ENCODE peak calls at places on chromosomes 3 and 15, in four cellular contexts. One of them, this sample, is unnamed.
A peak's percentile ranks its signal among the peaks of the same experiment; 100 is the strongest.

GRCh38 chr15:58805095-58805494 is 34.0 kb downstream of the MINDY2 start:
- DNase-seq in A673: no peak
- DNase-seq in IMR-90: peak; percentile 23
- DNase-seq in AG10803: peak; percentile 13
- DNase-seq in this sample: no peak

GRCh38 chr15:44798815-44799214 is 62.5 kb downstream of the TRIM69 start:
- DNase-seq in IMR-90: no peak
- DNase-seq in A673: peak; percentile 78
- DNase-seq in AG10803: no peak
- DNase-seq in this sample: peak; percentile 17

GRCh38 chr15:42166225-42166940 is 9.9 kb upstream of the PLA2G4F start:
- DNase-seq in IMR-90: no peak
- DNase-seq in AG10803: no peak
- DNase-seq in A673: no peak
- DNase-seq in this sample: no peak

GRCh38 chr15:47963265-47963664 is 157.5 kb upstream of the SLC24A5 start:
- DNase-seq in AG10803: no peak
- DNase-seq in IMR-90: no peak
- DNase-seq in A673: no peak
- DNase-seq in this sample: no peak

GRCh38 chr3:105793040-105793439 is 75.8 kb downstream of the CBLB start:
- DNase-seq in IMR-90: no peak
- DNase-seq in A673: no peak
- DNase-seq in AG10803: no peak
- DNase-seq in this sample: no peak

GRCh38 chr3:193702967-193703366 is 110.0 kb downstream of the OPA1 start:
- DNase-seq in IMR-90: peak; percentile 65
- DNase-seq in A673: no peak
- DNase-seq in AG10803: peak; percentile 67
- DNase-seq in this sample: no peak

GRCh38 chr3:65785065-65785645 is 253.6 kb downstream of the MAGI1 start:
- DNase-seq in A673: peak; percentile 75
- DNase-seq in IMR-90: peak; percentile 80
- DNase-seq in AG10803: peak; percentile 73
- DNase-seq in this sample: peak; percentile 46

GRCh38 chr15:90560229-90560771 is 30.6 kb downstream of the CRTC3 start:
- DNase-seq in AG10803: peak; percentile 99
- DNase-seq in A673: peak; percentile 62
- DNase-seq in IMR-90: peak; percentile 96
- DNase-seq in this sample: no peak

GRCh38 chr15:30990036-30990435 is 1.4 kb downstream of the MTMR10 start:
- DNase-seq in IMR-90: no peak
- DNase-seq in A673: peak; percentile 32
- DNase-seq in AG10803: no peak
- DNase-seq in this sample: peak; percentile 15

GRCh38 chr15:96789999-96790398 is 459.5 kb downstream of the NR2F2 start:
- DNase-seq in A673: no peak
- DNase-seq in AG10803: no peak
- DNase-seq in IMR-90: no peak
- DNase-seq in this sample: no peak

GRCh38 chr3:157588386-157589060 is 85.3 kb upstream of the VEPH1 start:
- DNase-seq in IMR-90: no peak
- DNase-seq in A673: no peak
- DNase-seq in AG10803: no peak
- DNase-seq in this sample: no peak

GRCh38 chr3:140472621-140473020 is 205.2 kb upstream of the TRIM42 start:
- DNase-seq in AG10803: no peak
- DNase-seq in IMR-90: no peak
- DNase-seq in A673: no peak
- DNase-seq in this sample: no peak

GRCh38 chr3:180049391-180049790 is 12.7 kb upstream of the PEX5L start:
- DNase-seq in A673: no peak
- DNase-seq in AG10803: no peak
- DNase-seq in IMR-90: no peak
- DNase-seq in this sample: no peak

GRCh38 chr15:83206387-83206970 is 1.1 kb downstream of the HDGFL3 start:
- DNase-seq in A673: peak; percentile 17
- DNase-seq in IMR-90: no peak
- DNase-seq in AG10803: no peak
- DNase-seq in this sample: no peak

GRCh38 chr3:114899186-114899931 is 247.7 kb downstream of the ZBTB20 start:
- DNase-seq in A673: no peak
- DNase-seq in IMR-90: no peak
- DNase-seq in AG10803: no peak
- DNase-seq in this sample: no peak

GRCh38 chr3:38028621-38029361 is 651 bp downstream of the PLCD1 start:
- DNase-seq in A673: no peak
- DNase-seq in AG10803: no peak
- DNase-seq in IMR-90: no peak
- DNase-seq in this sample: no peak

GRCh38 chr3:158992466-158992865 is 190.6 kb downstream of the MFSD1 start:
- DNase-seq in A673: no peak
- DNase-seq in IMR-90: no peak
- DNase-seq in AG10803: no peak
- DNase-seq in this sample: no peak

GRCh38 chr3:53238881-53239280 is 16.9 kb downstream of the TKT start:
- DNase-seq in IMR-90: no peak
- DNase-seq in AG10803: no peak
- DNase-seq in A673: no peak
- DNase-seq in this sample: no peak

GRCh38 chr15:77614251-77614806 is 18.4 kb downstream of the LINGO1 start:
- DNase-seq in A673: no peak
- DNase-seq in IMR-90: no peak
- DNase-seq in AG10803: no peak
- DNase-seq in this sample: no peak

GRCh38 chr15:72155021-72155621 is 36.9 kb downstream of the SENP8 start:
- DNase-seq in A673: peak; percentile 54
- DNase-seq in AG10803: peak; percentile 37
- DNase-seq in IMR-90: peak; percentile 6
- DNase-seq in this sample: no peak

GRCh38 chr3:183829466-183829865 is 4.1 kb upstream of the MAP6D1 start:
- DNase-seq in AG10803: no peak
- DNase-seq in A673: no peak
- DNase-seq in IMR-90: no peak
- DNase-seq in this sample: no peak

GRCh38 chr3:149600619-149601018 is 57.2 kb downstream of the WWTR1 start:
- DNase-seq in IMR-90: no peak
- DNase-seq in A673: peak; percentile 87
- DNase-seq in AG10803: no peak
- DNase-seq in this sample: no peak

GRCh38 chr3:113685124-113685523 is 11.3 kb downstream of the USF3 start:
- DNase-seq in IMR-90: no peak
- DNase-seq in A673: no peak
- DNase-seq in AG10803: no peak
- DNase-seq in this sample: no peak

GRCh38 chr3:31680072-31680870 is 147.5 kb downstream of the STT3B start:
- DNase-seq in AG10803: no peak
- DNase-seq in IMR-90: no peak
- DNase-seq in A673: no peak
- DNase-seq in this sample: no peak

GRCh38 chr3:88219138-88219792 is 69.5 kb downstream of the C3orf38 start:
- DNase-seq in AG10803: peak; percentile 59
- DNase-seq in IMR-90: peak; percentile 49
- DNase-seq in A673: peak; percentile 92
- DNase-seq in this sample: peak; percentile 57

GRCh38 chr15:59567369-59567768 is 44.2 kb upstream of the GCNT3 start:
- DNase-seq in IMR-90: no peak
- DNase-seq in A673: no peak
- DNase-seq in AG10803: no peak
- DNase-seq in this sample: no peak

GRCh38 chr3:69161587-69162196 is 39.3 kb upstream of the LMOD3 start:
- DNase-seq in AG10803: peak; percentile 43
- DNase-seq in A673: peak; percentile 32
- DNase-seq in IMR-90: peak; percentile 53
- DNase-seq in this sample: no peak

GRCh38 chr3:194298331-194299227 is 52.5 kb downstream of the CPN2 start:
- DNase-seq in IMR-90: no peak
- DNase-seq in AG10803: no peak
- DNase-seq in A673: no peak
- DNase-seq in this sample: no peak

GRCh38 chr3:62918752-62919151 is 43.5 kb upstream of the CADPS start:
- DNase-seq in IMR-90: no peak
- DNase-seq in A673: no peak
- DNase-seq in AG10803: no peak
- DNase-seq in this sample: no peak

GRCh38 chr15:101258238-101259144 is 6.6 kb upstream of the CHSY1 start:
- DNase-seq in A673: peak; percentile 75
- DNase-seq in AG10803: peak; percentile 75
- DNase-seq in IMR-90: peak; percentile 80
- DNase-seq in this sample: no peak

GRCh38 chr3:60289356-60289935 is 961.8 kb downstream of the FHIT start:
- DNase-seq in IMR-90: peak; percentile 22
- DNase-seq in AG10803: peak; percentile 49
- DNase-seq in A673: no peak
- DNase-seq in this sample: no peak

GRCh38 chr3:192372627-192373026 is 354.7 kb downstream of the FGF12 start:
- DNase-seq in IMR-90: no peak
- DNase-seq in AG10803: no peak
- DNase-seq in A673: peak; percentile 13
- DNase-seq in this sample: no peak

GRCh38 chr15:74792227-74793016 is 10.5 kb downstream of the CSK start:
- DNase-seq in AG10803: no peak
- DNase-seq in IMR-90: no peak
- DNase-seq in A673: no peak
- DNase-seq in this sample: no peak

GRCh38 chr3:106130384-106131084 is 261.7 kb upstream of the CBLB start:
- DNase-seq in IMR-90: peak; percentile 87
- DNase-seq in A673: peak; percentile 68
- DNase-seq in AG10803: peak; percentile 79
- DNase-seq in this sample: no peak

GRCh38 chr3:167728176-167728575 is 6.5 kb downstream of the PDCD10 start:
- DNase-seq in IMR-90: peak; percentile 84
- DNase-seq in A673: no peak
- DNase-seq in AG10803: peak; percentile 79
- DNase-seq in this sample: no peak

GRCh38 chr15:41734079-41734478 is 40.2 kb upstream of the MAPKBP1 start:
- DNase-seq in A673: no peak
- DNase-seq in IMR-90: peak; percentile 58
- DNase-seq in AG10803: peak; percentile 10
- DNase-seq in this sample: no peak

GRCh38 chr15:96977886-96978285 is 647.4 kb downstream of the NR2F2 start:
- DNase-seq in A673: no peak
- DNase-seq in IMR-90: no peak
- DNase-seq in AG10803: no peak
- DNase-seq in this sample: no peak

GRCh38 chr15:64193971-64194370 is 31.1 kb upstream of the PPIB start:
- DNase-seq in AG10803: no peak
- DNase-seq in A673: no peak
- DNase-seq in IMR-90: no peak
- DNase-seq in this sample: peak; percentile 55

DNA sequence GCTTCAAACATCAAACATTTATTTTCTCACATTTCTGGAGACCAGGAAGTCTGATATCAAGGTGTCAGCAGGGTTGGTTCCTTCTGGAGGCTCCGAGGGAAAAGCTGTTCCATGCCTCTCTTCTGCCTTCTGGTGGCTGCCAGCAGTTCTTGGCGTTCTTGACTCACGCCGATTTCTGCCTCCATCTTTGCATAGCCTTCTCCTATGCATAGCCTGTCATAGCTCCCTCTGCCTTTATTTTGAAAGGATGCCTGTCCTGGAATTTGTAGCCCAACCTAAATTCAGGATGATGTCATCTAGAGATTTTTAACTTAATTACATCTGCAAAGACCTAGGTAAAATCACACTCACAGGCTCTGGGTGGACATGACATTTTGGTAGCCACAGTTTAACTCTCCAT is 70.4 kb downstream of the RGMA start:
- DNase-seq in A673: peak; percentile 33
- DNase-seq in AG10803: no peak
- DNase-seq in IMR-90: no peak
- DNase-seq in this sample: no peak
- TF ChIP-seq CTCF in A673: peak; percentile 38
- TF ChIP-seq CTCF in AG10803: peak; percentile 32
- TF ChIP-seq CTCF in IMR-90: peak; percentile 18
- TF ChIP-seq CTCF in this sample: peak; percentile 14

GRCh38 chr3:29144807-29145206 is 136.1 kb upstream of the RBMS3 start:
- DNase-seq in IMR-90: peak; percentile 65
- DNase-seq in A673: peak; percentile 86
- DNase-seq in AG10803: peak; percentile 75
- DNase-seq in this sample: no peak
- TF ChIP-seq CTCF in IMR-90: peak; percentile 43
- TF ChIP-seq CTCF in A673: peak; percentile 62
- TF ChIP-seq CTCF in AG10803: peak; percentile 58
- TF ChIP-seq CTCF in this sample: no peak

DNA sequence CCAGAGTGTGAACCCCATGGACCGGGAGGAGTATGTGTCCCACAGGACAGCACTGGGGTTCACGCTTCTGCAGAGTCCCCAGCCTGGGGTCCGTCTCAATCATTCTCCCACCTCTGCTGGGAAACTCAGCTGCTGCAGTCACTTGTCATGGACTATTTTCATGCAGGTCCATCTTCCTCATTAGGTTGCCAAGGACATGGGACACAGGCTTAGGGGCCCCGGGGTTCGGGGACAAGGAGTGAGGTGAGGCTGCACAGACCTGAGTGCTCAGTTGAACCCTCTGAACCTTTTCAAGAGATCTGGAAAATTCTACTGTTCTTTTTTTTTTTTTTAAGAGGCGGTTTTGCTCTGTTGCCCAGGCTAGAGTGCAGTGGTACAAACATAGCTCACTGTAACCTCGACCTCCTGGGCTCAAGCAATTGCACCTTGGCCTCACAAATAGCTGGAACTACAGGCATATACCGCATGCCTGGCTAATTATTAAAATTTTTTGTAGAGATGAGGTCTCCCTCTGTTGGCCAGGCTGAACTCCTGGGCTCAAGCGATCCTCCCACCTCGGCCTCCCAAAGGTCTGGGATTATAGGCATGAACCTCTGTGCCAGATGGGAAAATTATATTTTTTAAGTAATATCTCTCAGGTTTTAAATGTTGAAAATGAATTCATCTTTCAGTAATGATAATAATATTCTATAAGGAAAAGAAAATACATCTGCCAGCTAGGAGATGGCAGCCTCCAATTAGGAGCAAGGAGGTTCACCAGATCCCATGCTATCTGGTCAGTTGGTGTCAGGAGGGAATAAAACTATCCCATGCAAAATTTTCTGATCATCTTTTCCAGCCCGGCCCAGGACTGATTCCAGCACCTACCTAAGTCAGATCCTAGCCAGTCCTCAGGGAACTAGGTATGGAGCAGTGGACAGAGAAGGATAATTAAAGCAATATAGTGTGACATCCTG is 45.2 kb downstream of the RPN1 start:
- DNase-seq in IMR-90: no peak
- DNase-seq in AG10803: no peak
- DNase-seq in A673: no peak
- DNase-seq in this sample: peak; percentile 20
- TF ChIP-seq CTCF in IMR-90: no peak
- TF ChIP-seq CTCF in AG10803: no peak
- TF ChIP-seq CTCF in A673: no peak
- TF ChIP-seq CTCF in this sample: peak; percentile 40

DNA sequence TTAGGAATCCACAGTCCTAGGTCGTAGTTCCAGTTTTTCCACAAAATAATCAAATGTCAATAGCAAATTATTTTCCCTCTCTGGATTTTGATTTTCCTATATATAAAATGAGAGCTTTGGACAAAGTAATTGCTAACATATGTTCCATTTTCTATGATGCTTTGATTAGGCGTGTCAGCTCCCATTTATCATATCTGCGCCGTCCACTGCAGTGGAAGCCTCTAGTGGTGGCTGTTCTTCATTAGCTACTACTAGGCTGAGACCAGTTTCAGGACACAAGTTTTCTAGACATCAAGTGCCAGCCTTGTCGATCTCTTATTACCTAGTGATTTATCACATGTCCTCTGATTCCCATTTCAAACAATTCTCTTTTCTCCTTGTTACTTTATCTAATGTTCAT is 271.5 kb downstream of the TUSC7 start:
- DNase-seq in AG10803: no peak
- DNase-seq in IMR-90: no peak
- DNase-seq in A673: no peak
- DNase-seq in this sample: no peak
- TF ChIP-seq CTCF in AG10803: no peak
- TF ChIP-seq CTCF in IMR-90: no peak
- TF ChIP-seq CTCF in A673: no peak
- TF ChIP-seq CTCF in this sample: no peak